ENCODE peak calls at places on chromosome 19, in six cellular contexts. Q, V, E, H, F and L are unnamed samples. For H3K9me3 and H3K4me1, the result is how much of the 10 kb centered on the place peaks cover.

GRCh38 chr19:2491130-2491801 is 15.3 kb downstream of the GADD45B start:
- DNase-seq in Q (peak), V (peak), E (peak), H (no peak), F (peak), L (no peak)

GRCh38 chr19:38263696-38264485 is 482 bp upstream of the SPINT2 start:
- DNase-seq in Q (no peak), V (no peak), E (no peak), H (no peak), F (peak), L (peak)

GRCh38 chr19:45396389-45397260 is 8.2 kb downstream of the PPP1R13L start:
- DNase-seq in Q (no peak), V (no peak), E (no peak), H (no peak), F (no peak), L (no peak)

GRCh38 chr19:41799444-41800000 is 3.1 kb downstream of the CEACAM3 start:
- DNase-seq in Q (no peak), V (no peak), E (no peak), H (no peak), F (no peak), L (no peak)

GRCh38 chr19:57813919-57814504 is 701 bp downstream of the ZNF552 start:
- DNase-seq in Q (no peak), V (no peak), E (peak), H (no peak), F (peak), L (no peak)

GRCh38 chr19:42422576-42423461 is 4.4 kb downstream of the LIPE start:
- DNase-seq in Q (no peak), V (no peak), E (no peak), H (no peak), F (peak), L (peak)

GRCh38 chr19:42361545-42361910 is 28.6 kb downstream of the CNFN start:
- DNase-seq in Q (no peak), V (no peak), E (no peak), H (no peak), F (no peak), L (no peak)

GRCh38 chr19:10836478-10837325 is 690 bp upstream of the TMED1 start:
- DNase-seq in Q (peak), V (peak), E (peak), H (peak), F (peak), L (peak)

GRCh38 chr19:8174706-8175105 is 25.3 kb upstream of the FBN3 start:
- DNase-seq in Q (peak), V (no peak), E (no peak), H (no peak), F (peak), L (no peak)

GRCh38 chr19:55537741-55538111 is 793 bp upstream of the SBK2 start:
- DNase-seq in Q (no peak), V (no peak), E (no peak), H (no peak), F (no peak), L (no peak)

GRCh38 chr19:42515241-42515832 is 12.9 kb downstream of the CEACAM1 start:
- DNase-seq in Q (no peak), V (no peak), E (no peak), H (no peak), F (no peak), L (no peak)

GRCh38 chr19:14941189-14941588 is at the start of gene OR7C2:
- DNase-seq in Q (no peak), V (no peak), E (no peak), H (no peak), F (no peak), L (no peak)

GRCh38 chr19:6577410-6578125 is 13.4 kb downstream of the CD70 start:
- DNase-seq in Q (peak), V (no peak), E (no peak), H (no peak), F (peak), L (no peak)

GRCh38 chr19:3785464-3785937 is 680 bp downstream of the MATK start:
- DNase-seq in Q (no peak), V (no peak), E (no peak), H (no peak), F (no peak), L (no peak)

GRCh38 chr19:35143231-35143715 is at the start of gene FXYD7:
- DNase-seq in Q (no peak), V (no peak), E (no peak), H (no peak), F (no peak), L (no peak)

GRCh38 chr19:45798995-45799517 is 6.4 kb upstream of the DMWD start:
- DNase-seq in Q (peak), V (peak), E (no peak), H (peak), F (peak), L (peak)

GRCh38 chr19:13597625-13598024 is 91.3 kb upstream of the CACNA1A start:
- DNase-seq in Q (peak), V (peak), E (no peak), H (peak), F (peak), L (no peak)

GRCh38 chr19:1854542-1855039 is 6.3 kb upstream of the REXO1 start:
- DNase-seq in Q (no peak), V (peak), E (no peak), H (no peak), F (no peak), L (no peak)

GRCh38 chr19:5125797-5126497 is 157.0 kb downstream of the KDM4B start:
- DNase-seq in Q (no peak), V (no peak), E (no peak), H (no peak), F (no peak), L (no peak)

GRCh38 chr19:10518444-10519361 is 1.5 kb upstream of the S1PR5 start:
- DNase-seq in Q (no peak), V (no peak), E (no peak), H (no peak), F (no peak), L (no peak)

GRCh38 chr19:31461814-31462539 is 112.7 kb upstream of the TSHZ3 start:
- DNase-seq in Q (peak), V (no peak), E (no peak), H (no peak), F (no peak), L (no peak)

GRCh38 chr19:18780081-18780480 is 11.0 kb downstream of the COMP start:
- DNase-seq in Q (no peak), V (no peak), E (no peak), H (no peak), F (no peak), L (no peak)

GRCh38 chr19:46040952-46041500 is at the start of gene IGFL4:
- DNase-seq in Q (peak), V (no peak), E (no peak), H (no peak), F (peak), L (no peak)

GRCh38 chr19:54316746-54317107 is 3.8 kb upstream of the LILRA5 start:
- DNase-seq in Q (no peak), V (no peak), E (no peak), H (no peak), F (no peak), L (no peak)

GRCh38 chr19:17948474-17948966 is 15.7 kb downstream of the CCDC124 start:
- DNase-seq in Q (no peak), V (no peak), E (no peak), H (peak), F (no peak), L (no peak)

GRCh38 chr19:35040826-35041547 is 534 bp upstream of the HPN start:
- DNase-seq in Q (peak), V (peak), E (peak), H (peak), F (no peak), L (no peak)

GRCh38 chr19:6108721-6109633 is 1.3 kb downstream of the RFX2 start:
- DNase-seq in Q (peak), V (peak), E (peak), H (peak), F (peak), L (peak)

GRCh38 chr19:4098493-4098892 is 25.4 kb downstream of the MAP2K2 start:
- DNase-seq in Q (no peak), V (peak), E (no peak), H (no peak), F (no peak), L (no peak)

GRCh38 chr19:18474366-18474887 is 36.5 kb upstream of the ISYNA1 start:
- DNase-seq in Q (no peak), V (no peak), E (no peak), H (peak), F (no peak), L (no peak)

GRCh38 chr19:10593148-10593547 is 6.0 kb upstream of the AP1M2 start:
- DNase-seq in Q (no peak), V (no peak), E (no peak), H (no peak), F (no peak), L (no peak)

GRCh38 chr19:34017024-34017423 is 155.3 kb upstream of the LSM14A start:
- DNase-seq in Q (no peak), V (no peak), E (no peak), H (no peak), F (no peak), L (no peak)

GRCh38 chr19:13207237-13208130 is 57.3 kb downstream of the IER2 start:
- DNase-seq in Q (no peak), V (peak), E (no peak), H (peak), F (no peak), L (no peak)

GRCh38 chr19:20051841-20052768 is 12.8 kb upstream of the ZNF682 start:
- DNase-seq in Q (peak), V (peak), E (peak), H (peak), F (peak), L (peak)

GRCh38 chr19:11205939-11206570 is 8.7 kb upstream of the KANK2 start:
- DNase-seq in Q (no peak), V (no peak), E (no peak), H (no peak), F (no peak), L (no peak)

GRCh38 chr19:12996542-12997094 is 1.3 kb downstream of the NFIX start:
- DNase-seq in Q (peak), V (no peak), E (no peak), H (no peak), F (peak), L (no peak)

GRCh38 chr19:28020631-28021315 is 1192.2 kb downstream of the UQCRFS1 start:
- DNase-seq in Q (no peak), V (no peak), E (no peak), H (no peak), F (no peak), L (no peak)

GRCh38 chr19:28022506-28022905 is 1190.4 kb downstream of the UQCRFS1 start:
- DNase-seq in Q (no peak), V (no peak), E (no peak), H (no peak), F (no peak), L (no peak)

GRCh38 chr19:28021316-28022185 is 1191.4 kb downstream of the UQCRFS1 start:
- DNase-seq in Q (no peak), V (no peak), E (no peak), H (no peak), F (no peak), L (no peak)

GRCh38 chr19:28024920-28025319 is 1188.0 kb downstream of the UQCRFS1 start:
- DNase-seq in Q (no peak), V (no peak), E (no peak), H (no peak), F (no peak), L (no peak)

DNA sequence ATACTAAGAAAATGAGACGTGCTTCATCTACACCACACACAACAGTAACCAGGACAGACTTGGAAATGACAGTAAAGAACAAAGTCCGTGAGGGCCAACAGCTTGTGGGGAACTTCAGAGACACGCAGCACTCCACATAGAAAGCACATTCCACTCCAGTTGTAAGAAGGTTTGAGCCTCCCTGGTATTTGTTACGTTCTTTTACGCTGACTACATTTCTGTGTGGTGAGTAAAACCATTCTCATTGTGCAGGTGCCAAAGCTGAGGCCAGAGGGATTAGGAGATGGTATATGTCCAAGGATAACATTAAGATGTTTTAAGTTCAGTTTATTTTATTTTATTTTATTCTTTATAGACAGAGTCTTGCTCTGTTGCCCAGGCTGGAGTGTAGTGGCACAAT is 1189.9 kb downstream of the UQCRFS1 start:
- DNase-seq in Q (no peak), V (no peak), E (no peak), H (no peak), F (no peak), L (no peak)
- H3K9me3 ChIP-seq in Q (under half), V (under half), E (under half), H (under half), F (under half), L (under half)

GRCh38 chr19:29966594-29967249 is 24.7 kb downstream of the URI1 start:
- DNase-seq in Q (peak), V (no peak), E (no peak), H (no peak), F (no peak), L (no peak)
- H3K4me1 ChIP-seq in Q (under half), V (half or more), E (under half), H (under half), F (under half), L (under half)

GRCh38 chr19:50368649-50369570 is 3.5 kb upstream of the NAPSA start:
- DNase-seq in Q (peak), V (peak), E (peak), H (peak), F (peak), L (peak)

GRCh38 chr19:50362030-50362412 is 3.4 kb downstream of the NAPSA start:
- DNase-seq in Q (no peak), V (no peak), E (no peak), H (no peak), F (no peak), L (no peak)

GRCh38 chr19:50361290-50362029 is 4.0 kb downstream of the NAPSA start:
- DNase-seq in Q (no peak), V (no peak), E (no peak), H (no peak), F (no peak), L (no peak)

GRCh38 chr19:50362656-50363424 is 2.6 kb downstream of the NAPSA start:
- DNase-seq in Q (no peak), V (no peak), E (no peak), H (no peak), F (no peak), L (no peak)

GRCh38 chr19:50365434-50366306 is at the start of gene NAPSA:
- DNase-seq in Q (no peak), V (no peak), E (no peak), H (no peak), F (no peak), L (no peak)
- H3K4me3 ChIP-seq in Q (no peak), V (no peak), E (no peak), H (no peak), F (no peak), L (no peak)

GRCh38 chr19:22612316-22612715 is 21.8 kb upstream of the ZNF492 start:
- DNase-seq in Q (no peak), V (no peak), E (no peak), H (no peak), F (no peak), L (no peak)
- H3K9me3 ChIP-seq in Q (under half), V (under half), E (under half), H (under half), F (under half), L (under half)